ENCODE peak calls at places on chromosomes 16 and 17, in seven cellular contexts. P is immature natural killer cell; M is stimulated activated CD4-positive, alpha-beta T cell treated with anti-CD3 and anti-CD28 coated beads, TNF-alpha, amount 100 ng/mL, for 1 hour; X is upper lobe of right lung; S is frontal cortex; T is HEK293T; I is H7. O is an unnamed sample.
A peak's percentile ranks its signal among the peaks of the same experiment; 100 is the strongest.

GRCh38 chr16:67543582-67543981 is 15.0 kb downstream of the RIPOR1 start:
- DNase-seq in P (no peak), M (no peak), X (no peak), S (no peak), T (no peak), I (peak; percentile 43), O (no peak)

GRCh38 chr16:27446721-27447120 is 44.7 kb downstream of the IL21R start:
- DNase-seq in P (peak; percentile 95), M (no peak), X (no peak), S (no peak), T (no peak), I (no peak), O (no peak)

GRCh38 chr17:78258323-78259229 is 27.1 kb downstream of the TMEM235 start:
- DNase-seq in P (no peak), M (peak; percentile 54), X (peak; percentile 82), S (no peak), T (no peak), I (peak; percentile 72), O (no peak)

GRCh38 chr16:17416461-17417221 is 54.1 kb downstream of the XYLT1 start:
- DNase-seq in P (peak; percentile 67), M (peak; percentile 10), X (peak; percentile 71), S (no peak), T (no peak), I (peak; percentile 70), O (no peak)

GRCh38 chr16:2516391-2517240 is 2.9 kb downstream of the ATP6V0C start:
- DNase-seq in P (no peak), M (no peak), X (peak; percentile 75), S (no peak), T (no peak), I (no peak), O (no peak)

GRCh38 chr17:76504117-76504516 is 2.9 kb upstream of the RHBDF2 start:
- DNase-seq in P (no peak), M (no peak), X (no peak), S (no peak), T (no peak), I (peak; percentile 64), O (no peak)

GRCh38 chr17:71437176-71437575 is 683.6 kb upstream of the SOX9 start:
- DNase-seq in P (no peak), M (no peak), X (no peak), S (no peak), T (no peak), I (no peak), O (no peak)

GRCh38 chr17:19247423-19247822 is 10.3 kb downstream of the EPN2 start:
- DNase-seq in P (no peak), M (no peak), X (no peak), S (no peak), T (no peak), I (peak; percentile 51), O (no peak)

GRCh38 chr17:436571-436970 is 84.0 kb upstream of the RPH3AL start:
- DNase-seq in P (no peak), M (no peak), X (no peak), S (no peak), T (no peak), I (no peak), O (no peak)

GRCh38 chr16:75304521-75305363 is 53.3 kb upstream of the BCAR1 start:
- DNase-seq in P (no peak), M (no peak), X (no peak), S (no peak), T (no peak), I (no peak), O (no peak)